ENCODE peak calls at places on chromosomes 6 and 20, in ten cellular contexts. V, K, U, F, I, L, D, Q, E and P are unnamed samples.

GRCh38 chr20:63881451-63882226 is 13.3 kb upstream of the DNAJC5 start:
- DNase-seq in Q (no peak), L (no peak), U (no peak), V (no peak), D (no peak), E (no peak), F (no peak), K (peak; percentile 69), I (no peak), P (no peak)

GRCh38 chr6:138107752-138108592 is 753 bp upstream of the PERP start:
- DNase-seq in V (peak; percentile 46), E (no peak), F (no peak), D (no peak), Q (no peak), K (peak; percentile 65), L (no peak), U (peak; percentile 28), I (no peak), P (no peak)

GRCh38 chr6:41555326-41556300 is 9.4 kb downstream of the FOXP4 start:
- DNase-seq in D (no peak), F (no peak), L (no peak), K (no peak), Q (no peak), E (no peak), I (no peak), U (no peak), V (no peak), P (no peak)

GRCh38 chr6:160042788-160043301 is 74.0 kb downstream of the IGF2R start:
- DNase-seq in E (peak; percentile 48), U (no peak), V (no peak), D (peak; percentile 18), I (peak; percentile 53), L (peak; percentile 78), F (no peak), Q (no peak), K (no peak), P (no peak)

GRCh38 chr20:9741996-9742395 is 96.9 kb downstream of the PAK5 start:
- DNase-seq in V (no peak), Q (no peak), K (peak; percentile 33), D (no peak), E (no peak), I (no peak), U (no peak), L (no peak), F (no peak), P (no peak)

GRCh38 chr6:33073431-33073871 is at the start of gene HLA-DPA1:
- DNase-seq in I (no peak), U (no peak), F (peak; percentile 54), Q (peak; percentile 15), K (no peak), E (peak; percentile 21), L (peak; percentile 61), D (peak; percentile 17), V (peak; percentile 8), P (no peak)

GRCh38 chr6:39934060-39934757 is at the start of gene MOCS1:
- DNase-seq in D (peak; percentile 61), E (peak; percentile 84), I (no peak), V (peak; percentile 28), L (peak; percentile 84), Q (no peak), U (peak; percentile 58), F (no peak), K (peak; percentile 88), P (peak; percentile 38)

GRCh38 chr6:129552413-129552812 is 157.6 kb downstream of the ARHGAP18 start:
- DNase-seq in I (no peak), Q (no peak), L (no peak), F (no peak), U (no peak), D (no peak), V (no peak), E (no peak), K (no peak), P (no peak)

GRCh38 chr6:141726158-141726557 is 406.6 kb upstream of the GJE1 start:
- DNase-seq in K (no peak), U (no peak), D (peak; percentile 2), E (peak; percentile 4), I (no peak), V (no peak), Q (no peak), F (no peak), L (no peak), P (no peak)

GRCh38 chr6:145272246-145272645 is 463.1 kb downstream of the EPM2A start:
- DNase-seq in F (no peak), L (no peak), V (no peak), I (no peak), D (no peak), K (no peak), U (no peak), Q (no peak), E (no peak), P (peak; percentile 62)

GRCh38 chr6:41940759-41941279 is 789 bp downstream of the CCND3 start:
- DNase-seq in U (peak; percentile 21), F (peak; percentile 45), Q (peak; percentile 41), V (no peak), I (no peak), K (peak; percentile 51), D (no peak), E (peak; percentile 45), L (peak; percentile 47), P (no peak)

GRCh38 chr6:157198425-157199279 is 124.7 kb downstream of the TMEM242 start:
- DNase-seq in E (peak; percentile 51), Q (no peak), K (peak; percentile 82), D (peak; percentile 24), L (no peak), F (no peak), I (no peak), U (no peak), V (no peak), P (peak; percentile 97)

GRCh38 chr20:891121-892080 is 24.7 kb downstream of the ANGPT4 start:
- DNase-seq in E (peak; percentile 23), K (peak; percentile 58), U (no peak), L (no peak), Q (no peak), F (no peak), D (no peak), I (no peak), V (no peak), P (peak; percentile 80)

GRCh38 chr20:36703530-36703929 is 42.4 kb downstream of the NDRG3 start:
- DNase-seq in K (no peak), V (no peak), Q (no peak), I (no peak), E (no peak), D (no peak), U (no peak), F (no peak), L (no peak), P (no peak)

GRCh38 chr6:112117554-112117953 is 30.2 kb downstream of the FAM229B start:
- DNase-seq in L (peak; percentile 7), D (peak; percentile 34), K (no peak), V (no peak), F (no peak), E (peak; percentile 22), U (no peak), I (no peak), Q (no peak), P (no peak)

GRCh38 chr6:29943053-29943966 is 978 bp downstream of the HLA-A start:
- DNase-seq in U (no peak), I (no peak), Q (no peak), V (no peak), L (no peak), F (no peak), K (peak; percentile 28), E (no peak), D (no peak), P (no peak)

GRCh38 chr6:163915131-163915530 is 500.6 kb downstream of the QKI start:
- DNase-seq in V (no peak), Q (no peak), F (no peak), I (no peak), D (no peak), E (no peak), U (no peak), L (no peak), K (no peak), P (no peak)

GRCh38 chr20:32252189-32252588 is 25.3 kb upstream of the KIF3B start:
- DNase-seq in Q (peak; percentile 8), E (no peak), U (no peak), K (no peak), V (no peak), F (no peak), L (no peak), I (no peak), D (no peak), P (no peak)

GRCh38 chr6:150652848-150653613 is 53.3 kb downstream of the PLEKHG1 start:
- DNase-seq in U (no peak), K (no peak), V (no peak), D (no peak), L (no peak), E (no peak), I (no peak), F (no peak), Q (no peak), P (no peak)

GRCh38 chr20:2203436-2203835 is 92.4 kb upstream of the TGM3 start:
- DNase-seq in Q (no peak), F (no peak), K (no peak), I (no peak), D (no peak), V (no peak), U (no peak), E (no peak), L (no peak), P (no peak)

GRCh38 chr20:11432407-11432806 is 485.3 kb upstream of the BTBD3 start:
- DNase-seq in F (no peak), E (peak; percentile 59), I (peak; percentile 56), L (no peak), D (peak; percentile 77), V (no peak), K (peak; percentile 3), U (no peak), Q (no peak), P (no peak)

GRCh38 chr6:5833120-5833519 is 173.6 kb downstream of the NRN1 start:
- DNase-seq in Q (no peak), E (no peak), F (no peak), K (no peak), D (no peak), U (no peak), I (no peak), L (no peak), V (no peak), P (no peak)

GRCh38 chr6:11467364-11467763 is 70.2 kb upstream of the TMEM170B start:
- DNase-seq in D (no peak), K (no peak), V (no peak), L (no peak), U (no peak), F (no peak), Q (no peak), I (no peak), E (no peak), P (no peak)

GRCh38 chr6:158268361-158269147 is 43.7 kb upstream of the TULP4 start:
- DNase-seq in E (no peak), V (no peak), Q (no peak), I (no peak), K (no peak), D (no peak), F (no peak), U (no peak), L (no peak), P (no peak)

GRCh38 chr6:87905101-87905517 is 142.5 kb upstream of the SPACA1 start:
- DNase-seq in V (no peak), U (no peak), I (no peak), E (no peak), D (no peak), K (no peak), F (no peak), L (no peak), Q (no peak), P (no peak)

GRCh38 chr6:29864037-29864795 is 36.6 kb downstream of the HLA-G start:
- DNase-seq in F (no peak), I (no peak), D (no peak), L (no peak), E (peak; percentile 9), V (no peak), U (no peak), K (no peak), Q (no peak), P (no peak)

GRCh38 chr6:99080191-99080590 is 132.4 kb upstream of the FBXL4 start:
- DNase-seq in I (no peak), K (no peak), E (no peak), D (no peak), L (no peak), F (no peak), V (no peak), U (no peak), Q (no peak), P (no peak)

GRCh38 chr6:90401933-90402830 is 105.5 kb upstream of the BACH2 start:
- DNase-seq in E (no peak), I (no peak), D (no peak), V (no peak), L (no peak), Q (peak; percentile 20), K (no peak), U (no peak), F (no peak), P (no peak)